ENCODE peak calls at places on chromosomes 5 and 9, in six cellular contexts. L, Z, P, W, S and E are unnamed samples.
A peak's percentile ranks its signal among the peaks of the same experiment; 100 is the strongest.

GRCh38 chr5:57745029-57745428 is 262.4 kb upstream of the ACTBL2 start:
- DNase-seq in L (no peak), Z (no peak), P (peak; percentile 50), W (no peak), S (no peak), E (no peak)

GRCh38 chr5:88518131-88519016 is 249.7 kb upstream of the TMEM161B start:
- DNase-seq in L (no peak), Z (no peak), P (peak; percentile 41), W (no peak), S (no peak), E (no peak)

GRCh38 chr5:68587181-68587580 is 371.6 kb downstream of the PIK3R1 start:
- DNase-seq in L (no peak), Z (no peak), P (peak; percentile 23), W (no peak), S (no peak), E (no peak)

GRCh38 chr9:108535526-108535925 is 320.3 kb downstream of the ACTL7B start:
- DNase-seq in L (no peak), Z (no peak), P (no peak), W (peak; percentile 31), S (no peak), E (no peak)

GRCh38 chr9:111056554-111056953 is 18.3 kb upstream of the LPAR1 start:
- DNase-seq in L (no peak), Z (no peak), P (peak; percentile 80), W (no peak), S (no peak), E (no peak)

GRCh38 chr5:138466058-138466899 is 1.0 kb downstream of the EGR1 start:
- DNase-seq in L (no peak), Z (no peak), P (peak; percentile 39), W (no peak), S (no peak), E (no peak)

GRCh38 chr9:132810314-132810713 is 67.8 kb downstream of the AK8 start:
- DNase-seq in L (no peak), Z (no peak), P (no peak), W (no peak), S (no peak), E (no peak)

GRCh38 chr5:72109625-72110024 is 2.4 kb downstream of the MAP1B start:
- DNase-seq in L (peak; percentile 27), Z (no peak), P (no peak), W (peak; percentile 60), S (no peak), E (no peak)

GRCh38 chr5:111670826-111671492 is 86.0 kb downstream of the NREP start:
- DNase-seq in L (no peak), Z (no peak), P (peak; percentile 30), W (no peak), S (no peak), E (peak; percentile 20)

GRCh38 chr5:138491669-138492551 is 26.6 kb downstream of the EGR1 start:
- DNase-seq in L (peak; percentile 92), Z (peak; percentile 64), P (peak; percentile 91), W (peak; percentile 84), S (peak; percentile 82), E (peak; percentile 87)

GRCh38 chr9:78807286-78807685 is 510.4 kb downstream of the PSAT1 start:
- DNase-seq in L (no peak), Z (no peak), P (no peak), W (no peak), S (no peak), E (no peak)

GRCh38 chr9:91676042-91676441 is 252.4 kb upstream of the NFIL3 start:
- DNase-seq in L (no peak), Z (no peak), P (no peak), W (no peak), S (no peak), E (no peak)

GRCh38 chr5:180067986-180068385 is 3.6 kb downstream of the RNF130 start:
- DNase-seq in L (no peak), Z (no peak), P (no peak), W (no peak), S (no peak), E (no peak)

GRCh38 chr5:108720416-108720815 is 27.3 kb upstream of the FER start:
- DNase-seq in L (no peak), Z (no peak), P (peak; percentile 21), W (no peak), S (no peak), E (no peak)

GRCh38 chr5:142325677-142326479 is 1.1 kb upstream of the SPRY4 start:
- DNase-seq in L (peak; percentile 94), Z (peak; percentile 70), P (peak; percentile 73), W (peak; percentile 96), S (peak; percentile 89), E (peak; percentile 32)
- H3K4ac ChIP-seq in L (peak overlapping the region; percentile 100), Z (no peak overlapping the region), P (peak overlapping the region; percentile 97), W (peak overlapping the region; percentile 99), S (peak overlapping the region; percentile 92), E (no peak overlapping the region)

GRCh38 chr5:62374090-62374489 is 29.6 kb downstream of the DIMT1 start:
- DNase-seq in L (no peak), Z (no peak), P (no peak), W (no peak), S (no peak), E (no peak)

GRCh38 chr5:62376064-62376463 is 27.6 kb downstream of the DIMT1 start:
- DNase-seq in L (no peak), Z (no peak), P (peak; percentile 3), W (no peak), S (no peak), E (peak; percentile 46)

GRCh38 chr5:62372600-62372999 is 31.1 kb downstream of the DIMT1 start:
- DNase-seq in L (no peak), Z (no peak), P (no peak), W (no peak), S (no peak), E (no peak)

GRCh38 chr5:62373382-62373781 is 30.3 kb downstream of the DIMT1 start:
- DNase-seq in L (no peak), Z (no peak), P (no peak), W (no peak), S (no peak), E (no peak)

GRCh38 chr5:62375627-62376026 is 28.1 kb downstream of the DIMT1 start:
- DNase-seq in L (no peak), Z (no peak), P (no peak), W (no peak), S (no peak), E (no peak)
- H3K4me3 ChIP-seq in L (no peak overlapping the region), Z (no peak overlapping the region), P (no peak overlapping the region), W (no peak overlapping the region), S (no peak overlapping the region), E (no peak overlapping the region)

DNA sequence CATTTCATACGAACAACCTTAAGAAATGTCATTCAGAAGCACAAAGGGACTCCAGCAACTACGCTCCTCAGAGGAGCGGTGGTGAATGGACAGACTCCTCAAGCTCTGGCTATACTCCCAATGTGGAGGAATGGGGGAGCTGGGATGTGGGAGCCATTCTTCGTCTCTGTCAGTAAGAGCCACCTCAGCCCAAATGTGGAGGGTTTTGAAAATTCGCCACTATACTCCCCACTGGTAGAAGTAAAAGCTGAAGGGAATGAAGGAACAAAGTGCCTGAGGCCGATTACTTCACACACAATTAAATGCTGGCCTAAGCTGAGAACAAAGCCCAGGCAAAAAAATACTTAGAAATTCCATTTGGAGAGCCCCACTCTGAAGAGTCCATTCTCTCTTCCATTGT is 96.3 kb downstream of the ADAMTS12 start:
- DNase-seq in L (no peak), Z (peak; percentile 27), P (no peak), W (peak; percentile 34), S (no peak), E (no peak)
- H3K9ac ChIP-seq in L (peak overlapping the region; percentile 79), Z (no peak overlapping the region), P (no peak overlapping the region), W (no peak overlapping the region), S (no peak overlapping the region), E (no peak overlapping the region)

DNA sequence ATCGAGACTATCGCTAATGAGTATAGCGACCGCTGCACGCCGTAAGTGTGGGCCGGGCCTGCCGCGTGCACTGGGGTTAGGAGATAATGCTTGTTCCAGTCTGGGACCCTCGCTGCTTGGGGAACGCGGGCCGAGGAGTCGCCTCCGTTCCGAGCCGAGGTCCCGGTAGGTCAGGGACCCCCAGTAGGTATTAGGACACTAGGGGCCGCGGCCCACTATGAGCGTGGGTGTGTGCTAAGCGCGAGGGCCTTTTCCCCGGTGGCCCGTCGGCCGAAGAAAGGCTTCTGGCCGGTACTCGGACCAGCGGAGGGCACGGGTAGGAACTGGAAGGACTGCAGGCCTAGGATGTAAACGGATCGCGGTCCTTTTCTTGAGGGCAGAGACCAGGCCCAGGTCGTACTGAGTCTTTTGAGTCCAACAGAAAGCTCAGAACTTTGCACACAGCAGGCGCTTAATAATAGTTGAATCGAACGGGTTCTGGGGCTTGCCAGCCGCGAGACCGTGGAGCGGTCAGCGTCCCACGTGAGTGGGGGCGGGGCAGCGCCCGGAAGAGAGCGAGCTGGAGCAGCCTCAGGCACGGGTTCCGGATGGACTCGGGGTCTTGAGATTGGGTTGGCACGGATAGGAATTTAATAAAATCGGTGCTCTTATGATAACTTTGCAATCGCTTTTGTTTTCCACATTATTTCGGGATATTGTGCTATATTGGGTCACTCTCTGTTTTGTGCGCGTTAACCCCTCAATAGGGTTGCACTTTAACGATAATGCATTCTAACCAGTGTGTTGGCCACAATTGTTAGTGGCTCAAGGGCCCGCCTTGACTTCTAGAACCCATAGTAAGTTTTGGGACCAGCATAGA is 733 bp downstream of the HSPA4 start:
- DNase-seq in L (peak; percentile 76), Z (no peak), P (peak; percentile 44), W (peak; percentile 71), S (peak; percentile 64), E (peak; percentile 70)
- H3K4ac ChIP-seq in L (peak overlapping the region; percentile 95), Z (peak overlapping the region; percentile 90), P (peak overlapping the region; percentile 89), W (peak overlapping the region; percentile 74), S (peak overlapping the region; percentile 63), E (peak overlapping the region; percentile 95)

GRCh38 chr5:156326718-156327259 is at the start of gene SGCD:
- DNase-seq in L (peak; percentile 9), Z (no peak), P (peak; percentile 90), W (no peak), S (peak; percentile 45), E (no peak)
- H3K4me3 ChIP-seq in L (no peak within 1 kb of the TSS), Z (no peak within 1 kb of the TSS), P (peak within 1 kb of the TSS; percentile 72), W (no peak within 1 kb of the TSS), S (no peak within 1 kb of the TSS), E (no peak within 1 kb of the TSS)

DNA sequence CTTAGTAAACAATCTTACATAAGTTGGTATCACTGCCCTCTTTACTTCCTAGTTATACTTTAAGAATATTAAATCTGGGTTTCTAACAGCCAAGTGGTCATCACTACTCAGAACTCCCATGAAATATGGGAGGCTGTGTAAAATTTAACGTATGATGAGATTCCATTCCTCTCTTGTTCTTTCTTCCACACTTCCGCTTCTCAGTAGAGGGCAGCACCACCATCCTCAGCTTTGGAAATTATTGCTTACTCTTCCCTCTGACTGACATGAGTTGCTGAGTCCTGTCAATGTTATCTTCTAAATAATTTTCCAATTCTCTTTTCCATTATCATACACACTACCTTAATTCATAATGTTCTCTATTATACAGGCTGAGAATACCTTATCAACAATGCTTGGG is 194.0 kb downstream of the RFX3 start:
- DNase-seq in L (no peak), Z (no peak), P (no peak), W (peak; percentile 54), S (no peak), E (peak; percentile 23)
- H3K9ac ChIP-seq in L (no peak overlapping the region), Z (no peak overlapping the region), P (no peak overlapping the region), W (no peak overlapping the region), S (no peak overlapping the region), E (no peak overlapping the region)

GRCh38 chr9:97220894-97221477 is 86.5 kb upstream of the CCDC180 start:
- DNase-seq in L (peak; percentile 1), Z (peak; percentile 17), P (no peak), W (peak; percentile 51), S (peak; percentile 63), E (no peak)
- H3K4ac ChIP-seq in L (no peak overlapping the region), Z (no peak overlapping the region), P (no peak overlapping the region), W (peak overlapping the region; percentile 1), S (no peak overlapping the region), E (no peak overlapping the region)